ENCODE peak calls at places on chromosome 15, in eight cellular contexts. I is AG09309, Z is hepatocyte, L is SK-N-SH, H is endodermal cell, T is fibroblast of pulmonary artery, U is upper lobe of right lung, R is BJ. V is an unnamed sample.
A peak's percentile ranks its signal among the peaks of the same experiment; 100 is the strongest.

GRCh38 chr15:57611119-57611518 is 19.4 kb downstream of the MYZAP start:
- DNase-seq in U (no peak), Z (peak; percentile 81), I (no peak), R (no peak), T (no peak), L (no peak), H (no peak), V (no peak)

GRCh38 chr15:83582386-83582785 is 71.5 kb upstream of the ADAMTSL3 start:
- DNase-seq in Z (no peak), I (no peak), R (no peak), U (no peak), H (no peak), T (peak; percentile 47), L (no peak), V (no peak)

GRCh38 chr15:73628976-73629854 is 4.0 kb downstream of the NPTN start:
- DNase-seq in Z (no peak), I (no peak), R (no peak), H (no peak), U (no peak), L (peak; percentile 35), T (no peak), V (no peak)

GRCh38 chr15:82093774-82094211 is 48.0 kb upstream of the MEX3B start:
- DNase-seq in R (no peak), L (no peak), U (no peak), Z (no peak), I (peak; percentile 69), T (peak; percentile 94), H (no peak), V (no peak)

GRCh38 chr15:100923902-100924301 is 4.7 kb downstream of the LRRK1 start:
- DNase-seq in I (no peak), Z (no peak), T (no peak), U (no peak), R (no peak), L (no peak), H (no peak), V (no peak)

GRCh38 chr15:85800460-85801123 is 5.9 kb upstream of the KLHL25 start:
- DNase-seq in L (no peak), R (no peak), I (peak; percentile 11), T (peak; percentile 39), U (peak; percentile 77), Z (peak; percentile 86), H (peak; percentile 80), V (no peak)

GRCh38 chr15:100114526-100114925 is 227.2 kb downstream of the ADAMTS17 start:
- DNase-seq in U (peak; percentile 50), H (no peak), I (no peak), R (no peak), T (peak; percentile 81), L (no peak), Z (no peak), V (no peak)

GRCh38 chr15:57064033-57064432 is 145.6 kb downstream of the TCF12 start:
- DNase-seq in L (no peak), H (no peak), R (no peak), T (no peak), Z (no peak), U (no peak), I (no peak), V (no peak)

GRCh38 chr15:67833504-67834248 is 6.2 kb downstream of the RNU6-1 start:
- DNase-seq in L (peak; percentile 92), I (no peak), R (no peak), T (peak; percentile 34), Z (peak; percentile 69), U (no peak), H (peak; percentile 87), V (no peak)

GRCh38 chr15:41788262-41788661 is 14.0 kb downstream of the MAPKBP1 start:
- DNase-seq in I (no peak), U (no peak), L (no peak), H (no peak), T (no peak), R (no peak), Z (no peak), V (no peak)
- H3K4me3 ChIP-seq in I (no peak overlapping the region), U (no peak overlapping the region), L (no peak overlapping the region), H (no peak overlapping the region), T (no peak overlapping the region), R (no peak overlapping the region), Z (no peak overlapping the region), V (no peak overlapping the region)

GRCh38 chr15:58856090-58856489 is 77.4 kb downstream of the SLTM start:
- DNase-seq in T (peak; percentile 24), Z (no peak), R (peak; percentile 22), I (no peak), H (no peak), U (no peak), L (no peak), V (no peak)

GRCh38 chr15:58854598-58854997 is 78.9 kb downstream of the SLTM start:
- DNase-seq in Z (no peak), R (no peak), U (no peak), T (peak; percentile 31), L (no peak), H (no peak), I (no peak), V (no peak)

DNA sequence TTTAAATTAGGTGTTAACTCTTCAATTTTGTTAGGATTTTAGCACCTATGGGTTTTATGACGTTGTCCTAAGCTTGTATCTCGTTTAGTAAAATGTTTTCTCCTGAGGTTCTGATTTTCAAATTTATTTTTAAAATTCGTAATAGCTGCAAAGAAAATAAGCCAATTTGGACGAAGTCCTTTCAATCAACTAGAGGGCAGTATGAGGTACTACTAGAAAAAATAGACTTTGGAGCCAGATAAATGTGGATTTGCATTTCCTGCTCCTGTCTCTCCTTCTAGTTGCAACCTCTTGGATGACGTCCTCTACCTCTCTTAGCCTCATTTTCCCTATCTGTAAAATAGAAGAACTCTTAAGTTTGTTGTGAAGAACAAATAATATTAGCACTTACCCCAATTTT is 81.1 kb downstream of the SLTM start:
- DNase-seq in Z (peak; percentile 18), H (no peak), T (peak; percentile 19), L (no peak), R (no peak), U (no peak), I (no peak), V (no peak)
- TF ChIP-seq CTCF in Z (peak; percentile 11), H (peak; percentile 60), T (peak; percentile 23), L (peak; percentile 27), R (no peak), U (no peak), I (peak; percentile 10), V (peak; percentile 19)

DNA sequence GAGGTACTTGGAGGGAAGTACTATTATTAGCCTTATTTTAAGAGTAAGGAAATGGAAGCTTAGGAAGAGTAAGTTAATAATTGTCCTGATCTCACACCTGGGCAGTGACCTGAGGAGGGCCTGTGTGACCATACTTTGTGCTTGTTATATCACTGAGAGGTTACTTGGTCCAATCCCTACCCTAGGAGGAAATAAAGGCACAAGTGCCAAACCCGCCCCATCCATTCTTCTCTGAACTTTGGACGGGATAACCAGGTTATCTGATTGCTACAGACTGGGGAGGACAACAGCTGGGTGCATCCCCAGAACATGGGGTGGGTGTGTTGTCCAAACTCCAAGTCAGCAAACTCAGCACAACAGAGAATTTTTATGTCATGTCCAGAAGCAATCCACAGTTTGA is 77.7 kb upstream of the NR2E3 start:
- DNase-seq in R (no peak), Z (peak; percentile 63), U (no peak), L (no peak), T (no peak), I (no peak), H (peak; percentile 39), V (no peak)
- H3K4me3 ChIP-seq in R (no peak overlapping the region), Z (no peak overlapping the region), U (no peak overlapping the region), L (no peak overlapping the region), T (no peak overlapping the region), I (no peak overlapping the region), H (no peak overlapping the region), V (no peak overlapping the region)

GRCh38 chr15:95609096-95609495 is 721.4 kb upstream of the NR2F2 start:
- DNase-seq in I (no peak), L (no peak), U (no peak), Z (no peak), H (no peak), T (peak; percentile 75), R (no peak), V (no peak)
- TF ChIP-seq CTCF in I (no peak), L (no peak), U (no peak), Z (no peak), H (no peak), T (no peak), R (no peak), V (no peak)

GRCh38 chr15:96369825-96370621 is 39.5 kb downstream of the NR2F2 start:
- DNase-seq in T (no peak), U (no peak), L (peak; percentile 3), H (peak; percentile 74), Z (no peak), I (no peak), R (no peak), V (no peak)
- H3K4me3 ChIP-seq in T (no peak overlapping the region), U (no peak overlapping the region), L (no peak overlapping the region), H (no peak overlapping the region), Z (no peak overlapping the region), I (no peak overlapping the region), R (no peak overlapping the region), V (no peak overlapping the region)

GRCh38 chr15:79332824-79333510 is 22.1 kb downstream of the TMED3 start:
- DNase-seq in R (no peak), Z (peak; percentile 9), H (no peak), I (no peak), U (no peak), L (no peak), T (no peak), V (no peak)

GRCh38 chr15:79329186-79329611 is 18.3 kb downstream of the TMED3 start:
- DNase-seq in U (no peak), Z (peak; percentile 9), I (no peak), H (peak; percentile 55), L (no peak), T (peak; percentile 91), R (no peak), V (no peak)
- TF ChIP-seq CTCF in U (no peak), Z (no peak), I (no peak), H (no peak), L (no peak), T (no peak), R (no peak), V (no peak)